ENCODE peak calls at places on chromosomes 3 and 15, in five cellular contexts. One of them, this sample, is unnamed.

GRCh38 chr3:156750191-156750873 is 75.8 kb upstream of the LEKR1 start:
- DNase-seq in neural progenitor cell: peak
- DNase-seq in pancreas: no peak
- DNase-seq in neural crest cell: no peak
- DNase-seq in spleen: no peak
- DNase-seq in this sample: peak

GRCh38 chr3:15924914-15925313 is 127.1 kb upstream of the ANKRD28 start:
- DNase-seq in neural progenitor cell: no peak
- DNase-seq in pancreas: no peak
- DNase-seq in neural crest cell: no peak
- DNase-seq in spleen: no peak
- DNase-seq in this sample: no peak

GRCh38 chr3:52298147-52299098 is 10.8 kb downstream of the GLYCTK start:
- DNase-seq in neural progenitor cell: peak
- DNase-seq in pancreas: no peak
- DNase-seq in neural crest cell: no peak
- DNase-seq in spleen: no peak
- DNase-seq in this sample: peak

GRCh38 chr3:143237036-143237688 is 117.6 kb downstream of the CHST2 start:
- DNase-seq in neural progenitor cell: peak
- DNase-seq in pancreas: no peak
- DNase-seq in neural crest cell: no peak
- DNase-seq in spleen: no peak
- DNase-seq in this sample: no peak

GRCh38 chr3:8938021-8938420 is 25.3 kb downstream of the RAD18 start:
- DNase-seq in neural progenitor cell: peak
- DNase-seq in pancreas: no peak
- DNase-seq in neural crest cell: no peak
- DNase-seq in spleen: no peak
- DNase-seq in this sample: no peak

GRCh38 chr3:38623539-38623938 is 25.9 kb downstream of the SCN5A start:
- DNase-seq in neural progenitor cell: peak
- DNase-seq in pancreas: no peak
- DNase-seq in neural crest cell: no peak
- DNase-seq in spleen: no peak
- DNase-seq in this sample: peak

GRCh38 chr15:49435201-49435600 is 12.2 kb downstream of the FGF7 start:
- DNase-seq in neural progenitor cell: no peak
- DNase-seq in pancreas: no peak
- DNase-seq in neural crest cell: no peak
- DNase-seq in spleen: no peak
- DNase-seq in this sample: no peak

GRCh38 chr15:90305932-90306331 is 40.5 kb downstream of the NGRN start:
- DNase-seq in neural progenitor cell: no peak
- DNase-seq in pancreas: no peak
- DNase-seq in neural crest cell: no peak
- DNase-seq in spleen: no peak
- DNase-seq in this sample: no peak

GRCh38 chr3:165283328-165283727 is 87.1 kb upstream of the SLITRK3 start:
- DNase-seq in neural progenitor cell: no peak
- DNase-seq in pancreas: no peak
- DNase-seq in neural crest cell: no peak
- DNase-seq in spleen: no peak
- DNase-seq in this sample: no peak

GRCh38 chr15:35289029-35289617 is 204.0 kb upstream of the NANOGP8 start:
- DNase-seq in neural progenitor cell: peak
- DNase-seq in pancreas: no peak
- DNase-seq in neural crest cell: no peak
- DNase-seq in spleen: no peak
- DNase-seq in this sample: peak

GRCh38 chr3:27311400-27311799 is 57.8 kb downstream of the NEK10 start:
- DNase-seq in neural progenitor cell: peak
- DNase-seq in pancreas: no peak
- DNase-seq in neural crest cell: no peak
- DNase-seq in spleen: no peak
- DNase-seq in this sample: no peak

GRCh38 chr3:172201990-172202318 is 162.6 kb downstream of the FNDC3B start:
- DNase-seq in neural progenitor cell: no peak
- DNase-seq in pancreas: no peak
- DNase-seq in neural crest cell: no peak
- DNase-seq in spleen: no peak
- DNase-seq in this sample: no peak

GRCh38 chr15:94230436-94230885 is 900 bp upstream of the MCTP2 start:
- DNase-seq in neural progenitor cell: peak
- DNase-seq in pancreas: no peak
- DNase-seq in neural crest cell: no peak
- DNase-seq in spleen: no peak
- DNase-seq in this sample: no peak

GRCh38 chr3:134797080-134797801 is 2.2 kb downstream of the EPHB1 start:
- DNase-seq in neural progenitor cell: peak
- DNase-seq in pancreas: no peak
- DNase-seq in neural crest cell: peak
- DNase-seq in spleen: no peak
- DNase-seq in this sample: peak

GRCh38 chr15:94193906-94194305 is 37.5 kb upstream of the MCTP2 start:
- DNase-seq in neural progenitor cell: no peak
- DNase-seq in pancreas: no peak
- DNase-seq in neural crest cell: no peak
- DNase-seq in spleen: no peak
- DNase-seq in this sample: no peak

GRCh38 chr3:17915341-17915740 is 172.9 kb upstream of the TBC1D5 start:
- DNase-seq in neural progenitor cell: no peak
- DNase-seq in pancreas: no peak
- DNase-seq in neural crest cell: no peak
- DNase-seq in spleen: no peak
- DNase-seq in this sample: no peak

GRCh38 chr3:57089043-57089442 is 28.6 kb downstream of the SPATA12 start:
- DNase-seq in neural progenitor cell: no peak
- DNase-seq in pancreas: no peak
- DNase-seq in neural crest cell: no peak
- DNase-seq in spleen: no peak
- DNase-seq in this sample: no peak

GRCh38 chr15:72141171-72142084 is 23.2 kb downstream of the SENP8 start:
- DNase-seq in neural progenitor cell: no peak
- DNase-seq in pancreas: no peak
- DNase-seq in neural crest cell: no peak
- DNase-seq in spleen: no peak
- DNase-seq in this sample: no peak

GRCh38 chr15:31381801-31382692 is 55.4 kb downstream of the KLF13 start:
- DNase-seq in neural progenitor cell: no peak
- DNase-seq in pancreas: peak
- DNase-seq in neural crest cell: no peak
- DNase-seq in spleen: no peak
- DNase-seq in this sample: no peak

GRCh38 chr15:67906382-67906781 is 66.5 kb upstream of the RNU6-1 start:
- DNase-seq in neural progenitor cell: no peak
- DNase-seq in pancreas: no peak
- DNase-seq in neural crest cell: no peak
- DNase-seq in spleen: no peak
- DNase-seq in this sample: no peak

DNA sequence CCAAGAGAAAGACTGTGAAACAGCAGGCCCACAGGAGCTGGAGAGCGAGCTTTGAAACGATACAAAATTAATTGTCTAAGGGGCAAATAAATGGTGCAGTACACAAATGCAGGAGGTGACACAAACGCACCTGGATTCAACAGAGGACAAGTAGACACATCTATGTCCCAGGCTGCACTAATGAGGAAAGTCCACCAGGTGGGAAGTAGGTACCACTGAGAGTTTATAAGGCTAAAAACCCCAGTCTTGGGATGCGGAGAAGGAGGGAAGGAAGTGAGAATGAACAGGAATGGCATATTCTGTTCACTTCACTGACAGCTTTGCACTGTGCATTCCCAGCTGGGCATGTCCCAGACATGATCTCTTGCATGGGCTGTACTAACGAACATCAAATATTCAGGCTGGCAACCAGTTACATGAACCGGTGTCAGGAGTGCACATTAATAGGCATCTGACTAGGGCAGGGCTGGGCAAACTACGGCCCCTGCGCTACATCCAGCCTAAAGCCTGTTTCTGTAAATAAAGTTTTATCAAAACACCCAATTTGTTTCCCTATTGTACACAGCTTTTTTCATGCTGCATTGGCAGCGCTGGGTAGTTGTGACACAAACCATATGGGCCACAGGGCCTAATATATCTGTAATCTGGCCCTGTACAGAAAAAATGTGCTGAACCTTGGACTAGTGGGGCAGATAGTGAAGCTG is 107.1 kb downstream of the IGF2BP2 start:
- DNase-seq in neural progenitor cell: no peak
- DNase-seq in pancreas: no peak
- DNase-seq in neural crest cell: no peak
- DNase-seq in spleen: no peak
- DNase-seq in this sample: no peak
- TF ChIP-seq CTCF in neural progenitor cell: no peak
- TF ChIP-seq CTCF in pancreas: no peak
- TF ChIP-seq CTCF in neural crest cell: peak
- TF ChIP-seq CTCF in spleen: no peak
- TF ChIP-seq CTCF in this sample: no peak

GRCh38 chr3:154718716-154719115 is 288.7 kb upstream of the GPR149 start:
- DNase-seq in neural progenitor cell: no peak
- DNase-seq in pancreas: no peak
- DNase-seq in neural crest cell: no peak
- DNase-seq in spleen: no peak
- DNase-seq in this sample: no peak

GRCh38 chr3:154716170-154716569 is 286.2 kb upstream of the GPR149 start:
- DNase-seq in neural progenitor cell: no peak
- DNase-seq in pancreas: no peak
- DNase-seq in neural crest cell: no peak
- DNase-seq in spleen: no peak
- DNase-seq in this sample: no peak

GRCh38 chr3:154718058-154718457 is 288.1 kb upstream of the GPR149 start:
- DNase-seq in neural progenitor cell: no peak
- DNase-seq in pancreas: no peak
- DNase-seq in neural crest cell: no peak
- DNase-seq in spleen: no peak
- DNase-seq in this sample: no peak
- TF ChIP-seq CTCF in neural progenitor cell: no peak
- TF ChIP-seq CTCF in pancreas: no peak
- TF ChIP-seq CTCF in neural crest cell: no peak
- TF ChIP-seq CTCF in spleen: no peak
- TF ChIP-seq CTCF in this sample: no peak

DNA sequence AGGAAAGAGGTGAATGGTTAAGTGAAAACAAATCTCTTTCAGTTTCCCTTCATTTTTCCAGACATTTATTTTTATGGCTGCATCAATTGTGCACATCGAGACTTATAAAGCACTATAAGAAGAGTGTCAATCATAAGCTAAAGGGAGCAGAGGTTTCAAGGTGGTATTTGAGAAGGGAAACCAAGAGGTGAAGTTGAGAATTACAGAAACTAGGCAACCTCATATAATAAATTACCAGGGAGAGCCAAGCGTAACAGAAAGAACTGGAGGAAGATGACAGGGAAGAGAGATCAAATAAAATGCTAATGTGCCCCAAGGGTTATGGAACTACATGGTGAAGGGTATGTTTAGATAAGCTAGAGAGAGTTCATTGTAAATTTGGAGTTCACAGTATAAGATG is 6.3 kb upstream of the CCDC54 start:
- DNase-seq in neural progenitor cell: no peak
- DNase-seq in pancreas: no peak
- DNase-seq in neural crest cell: no peak
- DNase-seq in spleen: no peak
- DNase-seq in this sample: no peak
- TF ChIP-seq CTCF in neural progenitor cell: no peak
- TF ChIP-seq CTCF in pancreas: no peak
- TF ChIP-seq CTCF in neural crest cell: no peak
- TF ChIP-seq CTCF in spleen: no peak
- TF ChIP-seq CTCF in this sample: no peak

GRCh38 chr3:150370129-150370602 is 37.9 kb upstream of the TSC22D2 start:
- DNase-seq in neural progenitor cell: peak
- DNase-seq in pancreas: peak
- DNase-seq in neural crest cell: peak
- DNase-seq in spleen: no peak
- DNase-seq in this sample: peak
- TF ChIP-seq CTCF in neural progenitor cell: peak
- TF ChIP-seq CTCF in pancreas: no peak
- TF ChIP-seq CTCF in neural crest cell: peak
- TF ChIP-seq CTCF in spleen: no peak
- TF ChIP-seq CTCF in this sample: no peak

GRCh38 chr15:70265986-70266385 is 168.3 kb upstream of the TLE3 start:
- DNase-seq in neural progenitor cell: no peak
- DNase-seq in pancreas: no peak
- DNase-seq in neural crest cell: no peak
- DNase-seq in spleen: no peak
- DNase-seq in this sample: no peak

GRCh38 chr15:70266412-70267089 is 168.8 kb upstream of the TLE3 start:
- DNase-seq in neural progenitor cell: no peak
- DNase-seq in pancreas: peak
- DNase-seq in neural crest cell: no peak
- DNase-seq in spleen: peak
- DNase-seq in this sample: no peak

GRCh38 chr15:70264014-70264492 is 166.3 kb upstream of the TLE3 start:
- DNase-seq in neural progenitor cell: peak
- DNase-seq in pancreas: no peak
- DNase-seq in neural crest cell: peak
- DNase-seq in spleen: peak
- DNase-seq in this sample: peak

GRCh38 chr15:70264738-70265465 is 167.2 kb upstream of the TLE3 start:
- DNase-seq in neural progenitor cell: no peak
- DNase-seq in pancreas: no peak
- DNase-seq in neural crest cell: no peak
- DNase-seq in spleen: peak
- DNase-seq in this sample: no peak

GRCh38 chr15:70265466-70265978 is 167.8 kb upstream of the TLE3 start:
- DNase-seq in neural progenitor cell: no peak
- DNase-seq in pancreas: no peak
- DNase-seq in neural crest cell: no peak
- DNase-seq in spleen: peak
- DNase-seq in this sample: no peak
- TF ChIP-seq CTCF in neural progenitor cell: peak
- TF ChIP-seq CTCF in pancreas: no peak
- TF ChIP-seq CTCF in neural crest cell: peak
- TF ChIP-seq CTCF in spleen: no peak
- TF ChIP-seq CTCF in this sample: no peak

GRCh38 chr3:190695994-190696393 is 166.5 kb downstream of the GMNC start:
- DNase-seq in neural progenitor cell: no peak
- DNase-seq in pancreas: no peak
- DNase-seq in neural crest cell: no peak
- DNase-seq in spleen: no peak
- DNase-seq in this sample: no peak

GRCh38 chr3:190697901-190698300 is 164.6 kb downstream of the GMNC start:
- DNase-seq in neural progenitor cell: no peak
- DNase-seq in pancreas: no peak
- DNase-seq in neural crest cell: no peak
- DNase-seq in spleen: no peak
- DNase-seq in this sample: no peak

GRCh38 chr3:190695225-190695624 is 167.3 kb downstream of the GMNC start:
- DNase-seq in neural progenitor cell: no peak
- DNase-seq in pancreas: no peak
- DNase-seq in neural crest cell: no peak
- DNase-seq in spleen: no peak
- DNase-seq in this sample: no peak

GRCh38 chr3:190697502-190697830 is 165.0 kb downstream of the GMNC start:
- DNase-seq in neural progenitor cell: no peak
- DNase-seq in pancreas: no peak
- DNase-seq in neural crest cell: no peak
- DNase-seq in spleen: no peak
- DNase-seq in this sample: no peak

GRCh38 chr3:190696777-190697501 is 165.6 kb downstream of the GMNC start:
- DNase-seq in neural progenitor cell: peak
- DNase-seq in pancreas: no peak
- DNase-seq in neural crest cell: peak
- DNase-seq in spleen: no peak
- DNase-seq in this sample: no peak
- TF ChIP-seq CTCF in neural progenitor cell: peak
- TF ChIP-seq CTCF in pancreas: peak
- TF ChIP-seq CTCF in neural crest cell: peak
- TF ChIP-seq CTCF in spleen: peak
- TF ChIP-seq CTCF in this sample: peak

GRCh38 chr3:126292318-126293070 is 64.7 kb downstream of the KLF15 start:
- DNase-seq in neural progenitor cell: no peak
- DNase-seq in pancreas: no peak
- DNase-seq in neural crest cell: no peak
- DNase-seq in spleen: peak
- DNase-seq in this sample: no peak
- TF ChIP-seq CTCF in neural progenitor cell: no peak
- TF ChIP-seq CTCF in pancreas: no peak
- TF ChIP-seq CTCF in neural crest cell: no peak
- TF ChIP-seq CTCF in spleen: no peak
- TF ChIP-seq CTCF in this sample: no peak

This sample was measured in nephron progenitor cell.